ENCODE peak calls at places on chromosomes 6 and 20, in ten cellular contexts. X is NCI-H2029 treated with DMSO at 0.1 percent for 48 hours; E is GM03348; Q is ureter; A is CD8-positive, alpha-beta T cell; L is left lung; G is testis; R is A673; W is C1 segment of cervical spinal cord; J is NAMALWA. H is an unnamed sample.

GRCh38 chr6:44302856-44303255 is 10.3 kb downstream of the AARS2 start:
- DNase-seq in E (no peak), A (no peak), W (no peak), X (no peak), L (no peak), J (no peak), G (no peak), Q (no peak), R (no peak), H (no peak)

GRCh38 chr6:168007592-168008338 is 10.3 kb downstream of the KIF25 start:
- DNase-seq in Q (peak), A (no peak), J (no peak), L (no peak), R (peak), E (peak), G (no peak), W (no peak), X (no peak), H (peak)

GRCh38 chr20:63919130-63919529 is 24.2 kb downstream of the DNAJC5 start:
- DNase-seq in R (no peak), X (no peak), J (no peak), A (no peak), W (no peak), E (no peak), G (no peak), L (no peak), Q (no peak), H (no peak)

GRCh38 chr20:38428800-38429199 is 6.3 kb downstream of the SNHG17 start:
- DNase-seq in R (no peak), Q (no peak), A (no peak), X (no peak), G (no peak), W (no peak), J (no peak), L (no peak), E (no peak), H (no peak)

GRCh38 chr20:3350412-3350811 is 57.1 kb downstream of the DNAAF9 start:
- DNase-seq in A (no peak), E (no peak), W (no peak), L (no peak), X (no peak), G (no peak), J (no peak), Q (no peak), R (no peak), H (no peak)

GRCh38 chr6:108200186-108200585 is 34.4 kb downstream of the NR2E1 start:
- DNase-seq in L (no peak), X (no peak), W (no peak), J (no peak), R (no peak), A (no peak), Q (no peak), G (no peak), E (no peak), H (no peak)

GRCh38 chr20:57618091-57618765 is 2.0 kb downstream of the ZBP1 start:
- DNase-seq in J (peak), L (peak), A (no peak), X (no peak), E (no peak), R (no peak), Q (no peak), W (peak), G (no peak), H (no peak)

GRCh38 chr6:135993321-135993720 is 141.8 kb downstream of the PDE7B start:
- DNase-seq in J (peak), R (no peak), A (no peak), G (no peak), L (no peak), Q (no peak), X (no peak), W (no peak), E (no peak), H (no peak)

GRCh38 chr6:83429857-83430605 is 820 bp downstream of the ME1 start:
- DNase-seq in E (peak), A (no peak), X (no peak), L (no peak), W (peak), R (peak), G (peak), Q (no peak), J (no peak), H (no peak)

GRCh38 chr6:68634503-68635411 is at the start of gene ADGRB3:
- DNase-seq in R (peak), X (peak), G (peak), L (peak), J (no peak), E (peak), W (peak), A (no peak), Q (peak), H (no peak)

GRCh38 chr6:93013054-93013453 is 406.3 kb downstream of the EPHA7 start:
- DNase-seq in J (no peak), Q (no peak), E (no peak), R (no peak), L (no peak), X (no peak), W (no peak), G (no peak), A (no peak), H (no peak)

GRCh38 chr20:59415224-59415623 is 114.8 kb downstream of the EDN3 start:
- DNase-seq in R (no peak), E (no peak), A (no peak), X (no peak), L (no peak), G (no peak), J (no peak), W (no peak), Q (no peak), H (no peak)

GRCh38 chr6:167766986-167767714 is 59.6 kb upstream of the AFDN start:
- DNase-seq in E (no peak), L (peak), X (no peak), A (no peak), R (no peak), J (no peak), G (no peak), W (no peak), Q (no peak), H (no peak)

GRCh38 chr20:41418739-41419293 is 52.2 kb upstream of the EMILIN3 start:
- DNase-seq in G (no peak), W (no peak), R (no peak), L (no peak), E (no peak), Q (no peak), X (no peak), A (no peak), J (no peak), H (no peak)

GRCh38 chr6:30618270-30618787 is 689 bp downstream of the MRPS18B start:
- DNase-seq in G (no peak), L (no peak), J (peak), X (no peak), A (no peak), E (no peak), R (no peak), Q (no peak), W (no peak), H (no peak)

GRCh38 chr20:35055445-35056276 is 36.9 kb downstream of the TRPC4AP start:
- DNase-seq in J (no peak), W (no peak), X (no peak), A (no peak), L (no peak), Q (no peak), E (peak), R (no peak), G (no peak), H (no peak)